ENCODE peak calls at places on chromosome 12, in four cellular contexts. Y is endothelial cell of umbilical vein, S is K562, C is GM12878. E is an unnamed sample.

GRCh38 chr12:33000016-33000415 is 103.4 kb upstream of the PKP2 start:
- DNase-seq in S (no peak), C (no peak), Y (no peak), E (no peak)

GRCh38 chr12:11553871-11554533 is 95.5 kb upstream of the ETV6 start:
- DNase-seq in C (peak), S (peak), Y (peak), E (peak)

GRCh38 chr12:124928912-124929530 is 14.6 kb upstream of the UBC start:
- DNase-seq in C (no peak), Y (no peak), S (peak), E (no peak)

GRCh38 chr12:105279460-105280056 is 43.6 kb upstream of the APPL2 start:
- DNase-seq in Y (peak), C (no peak), S (peak), E (no peak)

GRCh38 chr12:6700646-6701051 is at the start of gene PIANP:
- DNase-seq in S (peak), C (no peak), Y (no peak), E (peak)

GRCh38 chr12:21509768-21510167 is 8.2 kb downstream of the GOLT1B start:
- DNase-seq in Y (no peak), S (no peak), C (peak), E (no peak)

GRCh38 chr12:98595152-98595988 is 1.9 kb downstream of the SLC25A3 start:
- DNase-seq in Y (peak), S (no peak), C (no peak), E (peak)

GRCh38 chr12:117109943-117110342 is 10.7 kb upstream of the TESC start:
- DNase-seq in C (no peak), S (no peak), Y (no peak), E (no peak)

GRCh38 chr12:53538209-53538689 is 31.0 kb upstream of the NPFF start:
- DNase-seq in C (no peak), S (no peak), Y (peak), E (peak)

GRCh38 chr12:3523728-3524127 is 32.7 kb downstream of the PRMT8 start:
- DNase-seq in Y (no peak), S (no peak), C (no peak), E (no peak)

GRCh38 chr12:51389302-51389999 is 1.8 kb downstream of the GALNT6 start:
- DNase-seq in S (peak), Y (no peak), C (no peak), E (peak)

GRCh38 chr12:120988658-120989057 is 10.3 kb downstream of the HNF1A start:
- DNase-seq in S (no peak), Y (no peak), C (no peak), E (no peak)

GRCh38 chr12:22286569-22286968 is 47.9 kb downstream of the ST8SIA1 start:
- DNase-seq in S (no peak), C (no peak), Y (no peak), E (peak)

GRCh38 chr12:6178981-6179761 is 21.0 kb upstream of the CD9 start:
- DNase-seq in C (no peak), S (no peak), Y (peak), E (peak)

GRCh38 chr12:51307655-51308593 is 16.1 kb downstream of the BIN2 start:
- DNase-seq in C (no peak), S (peak), Y (peak), E (peak)

GRCh38 chr12:89960607-89961394 is 252.2 kb upstream of the ATP2B1 start:
- DNase-seq in Y (no peak), C (no peak), S (no peak), E (peak)

GRCh38 chr12:88325076-88325827 is 183.1 kb downstream of the TMTC3 start:
- DNase-seq in S (no peak), C (no peak), Y (peak), E (peak)

GRCh38 chr12:13205809-13206559 is 9.5 kb downstream of the EMP1 start:
- DNase-seq in Y (peak), S (no peak), C (no peak), E (peak)

GRCh38 chr12:31768046-31768445 is 39.2 kb upstream of the AMN1 start:
- DNase-seq in Y (no peak), S (no peak), C (no peak), E (no peak)

GRCh38 chr12:97716356-97716755 is 253.8 kb downstream of the RMST start:
- DNase-seq in Y (no peak), S (no peak), C (no peak), E (no peak)

GRCh38 chr12:77402726-77403125 is 337.4 kb upstream of the E2F7 start:
- DNase-seq in Y (peak), S (no peak), C (no peak), E (peak)

GRCh38 chr12:100197486-100197885 is 3.1 kb upstream of the ACTR6 start:
- DNase-seq in S (no peak), Y (no peak), C (no peak), E (no peak)

GRCh38 chr12:108386704-108387360 is 47.7 kb upstream of the CMKLR1 start:
- DNase-seq in S (no peak), Y (no peak), C (no peak), E (no peak)

GRCh38 chr12:80807640-80808288 is 91.1 kb downstream of the MYF5 start:
- DNase-seq in S (no peak), C (peak), Y (no peak), E (peak)

GRCh38 chr12:109927622-109928021 is 27.5 kb downstream of the TCHP start:
- DNase-seq in Y (peak), S (peak), C (no peak), E (peak)

GRCh38 chr12:94801736-94802135 is 151.4 kb upstream of the TMCC3 start:
- DNase-seq in S (no peak), Y (no peak), C (no peak), E (no peak)

DNA sequence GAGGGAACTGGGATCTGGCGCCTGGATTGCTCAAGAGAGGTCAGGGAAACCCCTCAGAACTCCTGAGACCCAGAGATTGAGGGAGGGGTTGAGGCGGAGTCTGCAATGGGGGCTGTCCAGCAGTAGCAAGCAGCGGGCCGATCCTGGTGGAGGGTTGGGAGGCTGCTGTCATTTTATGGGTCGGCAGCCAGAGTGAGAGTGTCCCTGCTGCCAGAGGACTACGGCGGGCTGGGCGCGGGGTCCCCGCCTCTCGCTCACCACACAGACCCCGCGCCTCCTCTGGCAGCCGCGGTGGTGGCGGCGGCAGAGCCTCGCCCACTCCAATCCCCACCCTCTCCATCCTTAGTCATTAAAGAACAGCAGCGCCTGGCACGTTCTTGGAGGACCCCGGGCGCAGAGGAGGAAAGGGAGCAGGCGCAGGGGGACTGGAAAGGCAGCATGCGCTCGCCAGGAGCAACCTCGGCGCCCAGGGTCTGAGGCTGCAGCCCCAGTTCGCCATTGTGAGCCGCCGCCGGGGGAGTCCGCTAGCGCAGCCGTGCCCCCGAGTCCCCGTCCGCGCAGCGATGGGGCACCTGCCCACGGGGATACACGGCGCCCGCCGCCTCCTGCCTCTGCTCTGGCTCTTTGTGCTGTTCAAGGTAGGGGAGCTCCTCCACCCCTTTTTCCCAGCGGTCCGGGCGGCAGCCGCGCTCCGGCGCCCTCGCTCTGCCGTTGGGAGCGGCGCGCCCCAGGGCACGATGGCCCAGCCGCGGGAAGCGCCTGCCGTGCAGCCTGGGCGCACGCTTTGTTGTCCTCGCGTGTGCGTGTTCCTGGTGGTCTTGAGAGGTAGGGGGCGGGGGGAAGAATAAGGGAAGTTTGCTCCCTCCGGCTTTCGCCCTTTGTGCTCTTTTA is at the start of gene PTPRO:
- DNase-seq in C (no peak), S (no peak), Y (no peak), E (no peak)
- TF ChIP-seq FOS in C (no peak), S (no peak), Y (no peak), E (no peak)

GRCh38 chr12:26090853-26091510 is 33.9 kb downstream of the BHLHE41 start:
- DNase-seq in C (no peak), Y (no peak), S (no peak), E (peak)

GRCh38 chr12:26097046-26097878 is 27.6 kb downstream of the BHLHE41 start:
- DNase-seq in Y (peak), C (no peak), S (peak), E (peak)

GRCh38 chr12:26088999-26089398 is 35.8 kb downstream of the BHLHE41 start:
- DNase-seq in Y (no peak), S (no peak), C (peak), E (peak)

GRCh38 chr12:26092706-26093105 is 32.1 kb downstream of the BHLHE41 start:
- DNase-seq in S (no peak), C (no peak), Y (no peak), E (peak)

DNA sequence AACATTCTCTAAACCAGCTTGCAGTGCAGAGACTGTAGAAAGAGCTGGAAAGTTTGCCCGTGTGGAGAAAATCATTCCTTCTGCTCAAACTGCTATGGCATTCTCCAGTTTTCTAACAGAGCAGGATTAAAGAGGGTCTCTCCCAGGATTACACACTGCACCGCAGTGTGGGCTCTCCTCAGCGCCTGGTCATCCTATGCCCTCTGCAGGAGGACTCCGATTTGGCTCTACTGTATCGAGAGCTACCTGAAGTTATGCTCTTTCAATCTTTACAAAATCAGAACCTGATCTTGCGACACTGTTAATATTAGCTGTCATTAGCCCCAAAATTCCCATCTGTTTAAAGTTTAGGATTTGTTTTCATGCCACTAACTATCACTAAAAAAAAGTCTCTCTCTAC is 33.0 kb downstream of the BHLHE41 start:
- DNase-seq in Y (no peak), S (no peak), C (no peak), E (no peak)
- TF ChIP-seq FOS in Y (no peak), S (no peak), C (no peak), E (no peak)

DNA sequence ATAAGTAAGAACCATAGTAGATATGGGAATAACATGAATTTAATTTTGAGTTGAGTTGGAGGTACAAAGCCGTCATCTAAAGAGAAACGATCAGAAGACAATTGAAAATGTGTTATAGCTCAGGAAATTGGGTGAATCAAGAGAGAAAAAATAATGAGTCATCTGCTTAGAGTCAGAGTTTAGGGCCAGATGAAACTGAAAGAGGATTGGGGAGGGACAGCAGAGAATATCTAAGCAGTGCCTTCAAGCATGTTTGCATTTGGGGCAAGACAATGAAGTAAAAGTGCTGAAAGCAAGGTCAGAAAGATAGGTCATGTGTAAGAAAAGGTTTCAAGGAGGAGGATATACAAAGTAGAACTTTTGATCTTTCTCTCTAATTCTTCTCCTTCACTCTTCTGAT is 49.4 kb downstream of the SLC15A5 start:
- DNase-seq in Y (no peak), S (no peak), C (no peak), E (no peak)
- TF ChIP-seq FOS in Y (no peak), S (no peak), C (no peak), E (no peak)

GRCh38 chr12:1281683-1282366 is 290.8 kb downstream of the ERC1 start:
- DNase-seq in C (no peak), S (peak), Y (no peak), E (peak)
- TF ChIP-seq FOS in C (no peak), S (no peak), Y (no peak), E (peak)

DNA sequence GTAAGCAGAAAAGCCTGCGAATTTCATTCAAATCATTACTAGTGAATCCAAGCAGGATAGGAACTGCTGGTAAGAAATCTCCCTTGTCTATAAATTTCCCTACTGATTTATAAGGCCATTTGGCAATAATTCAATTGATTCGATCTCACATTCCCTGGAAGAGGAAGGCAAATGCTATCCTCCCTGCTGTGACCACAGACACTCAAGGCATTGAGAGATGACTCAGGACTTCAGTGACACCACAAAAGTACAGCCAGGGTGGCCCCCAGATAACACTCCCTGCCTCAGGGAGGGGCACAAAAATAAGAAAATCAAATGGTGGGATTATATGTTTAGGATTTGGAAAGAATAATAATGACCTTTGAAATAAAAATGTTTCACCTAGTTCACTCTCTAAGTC is 162.7 kb downstream of the GRIP1 start:
- DNase-seq in S (peak), Y (no peak), C (no peak), E (no peak)
- TF ChIP-seq FOS in S (no peak), Y (no peak), C (no peak), E (no peak)

GRCh38 chr12:102653406-102653805 is 173.0 kb upstream of the IGF1 start:
- DNase-seq in Y (no peak), C (no peak), S (no peak), E (no peak)

DNA sequence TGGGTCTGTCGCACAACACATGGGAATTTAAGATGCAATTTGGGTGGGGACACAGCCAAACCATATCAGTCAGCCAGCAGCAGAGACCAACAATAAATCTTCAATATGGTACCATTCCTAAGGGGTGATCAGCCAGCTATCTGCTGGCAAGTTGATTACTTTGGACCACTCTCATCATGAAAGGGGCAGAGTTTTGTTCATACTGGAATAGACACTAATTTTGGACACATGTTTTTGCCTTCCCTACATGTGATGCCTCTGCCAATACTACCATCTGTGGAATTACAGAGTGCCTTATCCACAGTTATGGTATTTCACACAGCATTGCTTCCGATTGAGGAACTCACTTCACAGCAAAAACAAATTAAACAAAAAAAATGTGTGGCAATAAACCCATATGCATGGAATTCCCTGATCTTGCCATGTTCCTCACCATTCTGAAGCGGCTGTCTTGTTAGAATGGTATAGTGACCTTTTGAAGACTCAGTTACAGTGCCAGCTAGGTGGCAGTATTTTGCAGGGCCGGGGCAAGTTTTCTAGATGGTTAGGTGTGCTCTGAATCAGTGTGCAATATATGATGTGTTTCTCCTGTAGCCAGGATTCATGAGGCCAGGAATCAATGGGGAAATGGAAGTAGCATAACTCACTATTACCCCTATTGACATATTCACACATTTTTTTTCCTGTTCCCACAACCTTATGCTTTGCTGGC is 179.0 kb upstream of the IGF1 start:
- DNase-seq in S (no peak), C (no peak), Y (no peak), E (no peak)
- TF ChIP-seq FOS in S (no peak), C (no peak), Y (no peak), E (no peak)

DNA sequence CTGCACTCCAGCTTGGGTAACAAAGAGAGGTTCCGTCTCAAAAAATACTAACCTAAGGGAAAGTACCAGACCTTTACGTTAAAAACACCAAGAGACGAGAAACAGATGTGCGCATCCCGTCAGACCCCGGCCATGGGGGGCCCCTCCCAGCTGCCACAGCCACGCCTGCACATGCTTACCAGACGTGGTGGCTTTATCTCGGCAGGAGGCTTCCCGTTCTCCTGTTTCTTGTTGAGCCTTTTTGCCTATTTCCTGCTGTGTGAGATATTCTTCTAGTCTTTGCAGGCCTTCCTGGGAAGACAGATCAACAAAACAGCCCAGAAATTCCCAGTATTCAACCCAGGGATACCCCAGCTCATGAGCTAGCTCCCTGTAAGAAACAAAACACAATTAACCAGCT is 23.6 kb downstream of the PGAM5 start:
- DNase-seq in C (no peak), Y (no peak), S (no peak), E (no peak)
- TF ChIP-seq FOS in C (no peak), Y (no peak), S (no peak), E (no peak)

DNA sequence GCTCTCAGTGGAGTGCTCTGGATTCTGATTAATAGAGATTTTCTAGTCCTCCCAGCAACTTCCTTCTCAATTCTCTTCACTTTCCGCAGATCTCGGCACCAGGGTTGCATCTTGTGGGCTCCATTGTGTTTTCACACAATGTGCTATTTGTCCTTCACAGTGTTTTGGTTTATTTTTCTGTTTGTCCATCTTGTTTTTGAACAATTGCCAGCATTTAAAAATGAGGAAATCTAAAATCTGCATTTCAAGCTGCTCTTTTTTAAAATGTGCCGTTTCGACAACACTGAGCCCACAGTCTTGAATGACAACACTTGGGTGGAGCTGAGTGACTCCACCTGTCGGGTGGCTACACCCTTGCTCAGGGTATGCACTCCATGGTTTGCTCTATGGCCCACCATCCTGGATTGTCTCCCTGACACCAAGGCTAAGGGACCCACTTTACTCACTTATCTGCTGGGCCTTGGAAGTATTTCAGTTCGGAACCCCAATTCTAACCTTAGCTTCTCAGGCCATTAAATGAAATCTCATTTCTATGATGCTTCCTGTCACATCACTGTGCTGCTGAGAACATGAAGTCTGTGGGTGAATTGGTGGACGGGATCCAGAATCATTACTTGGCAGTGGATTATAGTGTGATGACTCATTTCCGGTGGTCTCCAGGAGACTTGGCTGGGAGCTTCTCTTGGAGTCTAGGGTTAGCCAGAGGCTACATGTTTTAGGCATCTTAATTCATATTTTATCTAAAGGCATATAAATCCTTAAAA is 3.4 kb upstream of the MYRFL start:
- DNase-seq in S (peak), C (no peak), Y (peak), E (peak)
- TF ChIP-seq FOS in S (no peak), C (no peak), Y (peak), E (peak)

GRCh38 chr12:58639323-58639934 is 280.9 kb downstream of the LRIG3 start:
- DNase-seq in C (no peak), S (no peak), Y (peak), E (peak)
- TF ChIP-seq FOS in C (no peak), S (no peak), Y (no peak), E (peak)